ENCODE peak calls at places on chromosomes 11 and 22, in six cellular contexts. J, K, D, F, Q and E are unnamed samples.

GRCh38 chr11:28472904-28473303 is 364.7 kb downstream of the METTL15 start:
- DNase-seq in F (no peak), J (no peak), Q (no peak), K (no peak), D (no peak), E (no peak)

GRCh38 chr11:1966531-1966930 is 19.4 kb downstream of the MRPL23 start:
- DNase-seq in F (no peak), J (no peak), Q (no peak), K (no peak), D (no peak), E (no peak)

GRCh38 chr11:67999704-68000103 is 4.2 kb downstream of the UNC93B1 start:
- DNase-seq in Q (no peak), D (peak), K (no peak), J (peak), F (no peak), E (no peak)

GRCh38 chr11:36469881-36470802 is 39.9 kb downstream of the TRAF6 start:
- DNase-seq in D (no peak), Q (no peak), K (peak), J (no peak), F (no peak), E (no peak)

GRCh38 chr22:42171417-42171816 is 40.8 kb upstream of the CYP2D6 start:
- DNase-seq in K (no peak), D (no peak), J (peak), Q (no peak), F (no peak), E (no peak)

GRCh38 chr22:18012528-18012927 is 11.8 kb downstream of the MICAL3 start:
- DNase-seq in F (no peak), J (no peak), K (peak), Q (peak), D (no peak), E (no peak)

GRCh38 chr22:33204408-33204807 is 146.2 kb upstream of the SYN3 start:
- DNase-seq in Q (no peak), K (no peak), J (no peak), D (no peak), F (no peak), E (no peak)

GRCh38 chr11:111793863-111794262 is 27.7 kb upstream of the PPP2R1B start:
- DNase-seq in K (peak), F (no peak), Q (no peak), J (no peak), D (no peak), E (no peak)

GRCh38 chr11:67312187-67313021 is 9.1 kb downstream of the SSH3 start:
- DNase-seq in J (no peak), D (no peak), Q (peak), K (peak), F (no peak), E (no peak)

GRCh38 chr22:45263790-45264269 is 20.9 kb upstream of the UPK3A start:
- DNase-seq in F (peak), J (peak), Q (peak), K (no peak), D (peak), E (no peak)

GRCh38 chr22:40204331-40205116 is 26.8 kb downstream of the TNRC6B start:
- DNase-seq in J (no peak), D (no peak), K (no peak), Q (no peak), F (no peak), E (no peak)

GRCh38 chr11:57338152-57338551 is at the start of gene P2RX3:
- DNase-seq in D (no peak), Q (no peak), F (no peak), J (no peak), K (no peak), E (no peak)

GRCh38 chr11:115645631-115646271 is 141.5 kb upstream of the CADM1 start:
- DNase-seq in K (no peak), F (peak), J (peak), Q (peak), D (no peak), E (no peak)

GRCh38 chr11:19084661-19085315 is 24.3 kb upstream of the MRGPRX2 start:
- DNase-seq in Q (no peak), D (no peak), J (no peak), F (no peak), K (peak), E (no peak)

GRCh38 chr22:25902402-25902801 is 160.4 kb downstream of the MYO18B start:
- DNase-seq in D (no peak), F (no peak), J (no peak), K (no peak), Q (no peak), E (no peak)

GRCh38 chr11:119148855-119149370 is at the start of gene ABCG4:
- DNase-seq in K (peak), F (peak), Q (no peak), J (peak), D (no peak), E (no peak)

GRCh38 chr22:23831781-23832180 is 7.0 kb downstream of the DERL3 start:
- DNase-seq in K (no peak), F (no peak), D (no peak), Q (no peak), J (no peak), E (no peak)

GRCh38 chr11:119423459-119424254 is 685 bp upstream of the THY1 start:
- DNase-seq in D (no peak), Q (no peak), F (no peak), K (no peak), J (no peak), E (no peak)

GRCh38 chr11:12331239-12331874 is 46.0 kb upstream of the PARVA start:
- DNase-seq in Q (peak), K (peak), D (peak), J (peak), F (peak), E (peak)

GRCh38 chr22:48660795-48661740 is 1166.6 kb downstream of the BRD1 start:
- DNase-seq in Q (no peak), J (no peak), D (no peak), F (no peak), K (no peak), E (no peak)

GRCh38 chr11:69144719-69145365 is 10.9 kb upstream of the SMIM38 start:
- DNase-seq in K (no peak), D (no peak), F (no peak), J (no peak), Q (no peak), E (no peak)

GRCh38 chr11:1749787-1750351 is 526 bp downstream of the IFITM10 start:
- DNase-seq in Q (no peak), F (no peak), D (no peak), J (peak), K (peak), E (no peak)

GRCh38 chr11:78039391-78039918 is 16.4 kb upstream of the KCTD14 start:
- DNase-seq in F (no peak), Q (no peak), J (no peak), K (no peak), D (no peak), E (no peak)

GRCh38 chr11:132610791-132611190 is 921.5 kb downstream of the OPCML start:
- DNase-seq in D (no peak), Q (no peak), J (no peak), K (no peak), F (no peak), E (no peak)

GRCh38 chr11:121415861-121416260 is 36.3 kb upstream of the SORL1 start:
- DNase-seq in J (no peak), K (peak), Q (peak), F (no peak), D (no peak), E (no peak)

GRCh38 chr22:35590634-35591295 is 26.4 kb downstream of the MB start:
- DNase-seq in F (no peak), Q (peak), K (no peak), J (no peak), D (no peak), E (no peak)

GRCh38 chr11:117066959-117067358 is 31.3 kb downstream of the SIK3 start:
- DNase-seq in Q (no peak), D (no peak), J (no peak), K (no peak), F (no peak), E (no peak)

GRCh38 chr11:46381046-46381835 is at the start of gene MDK:
- DNase-seq in J (peak), F (peak), Q (no peak), K (no peak), D (no peak), E (no peak)

GRCh38 chr11:17504330-17505107 is 27.9 kb upstream of the ABCC8 start:
- DNase-seq in Q (peak), D (peak), J (peak), K (peak), F (peak), E (peak)

GRCh38 chr11:104799251-104799650 is 99.0 kb downstream of the CASP12 start:
- DNase-seq in D (peak), F (no peak), Q (no peak), J (no peak), K (no peak), E (no peak)

GRCh38 chr11:130217632-130218031 is 58.0 kb downstream of the ST14 start:
- DNase-seq in F (no peak), Q (no peak), D (no peak), J (peak), K (no peak), E (no peak)

GRCh38 chr11:102431404-102431803 is 21.2 kb downstream of the TMEM123 start:
- DNase-seq in F (no peak), D (no peak), Q (no peak), K (no peak), J (no peak), E (no peak)

GRCh38 chr11:10317281-10317755 is 12.4 kb downstream of the ADM start:
- DNase-seq in K (no peak), Q (no peak), D (peak), J (no peak), F (peak), E (no peak)

GRCh38 chr11:134196756-134197155 is 27.0 kb downstream of the NCAPD3 start:
- DNase-seq in D (no peak), F (no peak), Q (no peak), J (no peak), K (no peak), E (no peak)

GRCh38 chr22:42637555-42637954 is 2.8 kb downstream of the ATP5MGL start:
- DNase-seq in F (no peak), J (peak), Q (no peak), K (no peak), D (no peak), E (no peak)

GRCh38 chr22:49884075-49884474 is 30.4 kb downstream of the ZBED4 start:
- DNase-seq in K (no peak), J (no peak), F (no peak), D (no peak), Q (no peak), E (no peak)

GRCh38 chr11:90134420-90135003 is at the start of gene NAALAD2:
- DNase-seq in J (peak), Q (no peak), D (peak), F (peak), K (no peak), E (no peak)

GRCh38 chr11:129681344-129682114 is 134.1 kb upstream of the TMEM45B start:
- DNase-seq in D (no peak), F (no peak), Q (no peak), K (no peak), J (no peak), E (peak)

DNA sequence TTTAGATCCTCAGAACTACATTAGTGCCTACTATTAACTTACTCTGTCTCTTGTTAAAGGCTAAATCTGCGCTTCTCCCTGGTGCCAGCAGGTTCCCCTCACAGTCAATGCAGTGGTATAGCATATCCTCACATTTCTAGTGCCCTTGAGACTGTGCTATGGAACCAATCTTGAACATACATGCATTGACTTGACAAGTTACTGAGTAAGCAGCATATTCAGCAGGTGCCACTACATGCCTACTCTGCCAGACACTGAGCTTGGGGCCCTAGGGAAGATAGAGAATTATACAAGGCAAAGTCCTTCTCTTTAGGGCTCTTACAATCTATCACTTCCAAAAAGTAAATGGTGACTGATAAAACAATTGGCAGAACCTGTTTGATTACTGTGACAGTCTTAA is 3.2 kb downstream of the FUT4 start:
- DNase-seq in K (peak), F (peak), Q (no peak), J (no peak), D (no peak), E (no peak)
- H3K4me3 ChIP-seq in K (peak), F (peak), Q (peak), J (no peak), D (no peak), E (no peak)

DNA sequence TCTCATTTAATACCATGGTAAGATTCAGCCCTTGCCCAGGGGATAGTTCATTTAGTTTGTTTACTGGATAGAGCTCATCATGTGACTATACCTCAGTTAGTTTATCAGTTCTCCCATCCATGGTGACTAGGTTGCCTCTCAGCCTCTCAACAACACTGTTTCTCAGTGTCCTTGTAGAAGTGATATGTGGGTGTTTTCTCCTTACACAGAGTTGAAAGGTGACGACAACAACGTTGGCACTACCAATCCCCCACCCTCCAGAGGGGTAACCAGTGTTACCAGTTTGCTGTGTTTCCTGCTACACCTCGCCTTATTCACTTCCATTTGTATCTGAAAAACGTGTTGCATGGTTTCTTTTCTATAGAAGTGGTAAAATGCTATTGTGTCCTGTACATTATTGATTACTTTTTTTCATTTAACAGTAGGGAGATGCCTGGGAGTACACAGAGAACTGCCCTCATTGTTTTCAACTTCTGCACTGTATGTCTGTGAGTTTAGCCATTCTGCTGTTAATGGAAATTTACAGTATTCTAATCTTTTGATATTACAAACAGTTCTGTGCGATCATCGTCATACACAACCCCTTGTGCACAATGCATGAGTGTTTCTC is 11.6 kb downstream of the NEAT1 start:
- DNase-seq in K (no peak), F (no peak), Q (no peak), D (no peak), J (no peak), E (no peak)
- H3K4me3 ChIP-seq in K (no peak), F (no peak), Q (no peak), D (no peak), J (no peak), E (no peak)

GRCh38 chr11:76796511-76797203 is 13.5 kb downstream of the TSKU start:
- DNase-seq in F (no peak), Q (no peak), D (no peak), K (no peak), J (peak), E (no peak)

GRCh38 chr11:76795936-76796441 is 12.8 kb downstream of the TSKU start:
- DNase-seq in D (no peak), J (peak), Q (no peak), F (no peak), K (no peak), E (no peak)

GRCh38 chr11:76793834-76794291 is 10.7 kb downstream of the TSKU start:
- DNase-seq in J (peak), Q (no peak), F (no peak), K (no peak), D (no peak), E (no peak)

GRCh38 chr11:76794371-76795284 is 11.5 kb downstream of the TSKU start:
- DNase-seq in K (no peak), J (peak), D (no peak), Q (no peak), F (no peak), E (no peak)

GRCh38 chr11:76795285-76795935 is 12.3 kb downstream of the TSKU start:
- DNase-seq in D (no peak), J (peak), F (no peak), K (no peak), Q (no peak), E (no peak)
- H3K4me3 ChIP-seq in D (no peak), J (no peak), F (no peak), K (no peak), Q (no peak), E (no peak)

GRCh38 chr22:31084811-31085492 is 3.8 kb downstream of the SMTN start:
- DNase-seq in K (no peak), F (peak), D (peak), Q (no peak), J (peak), E (peak)

GRCh38 chr22:31083923-31084810 is 3.0 kb downstream of the SMTN start:
- DNase-seq in F (no peak), K (no peak), D (peak), Q (no peak), J (peak), E (no peak)

GRCh38 chr22:31081963-31082605 is 966 bp downstream of the SMTN start:
- DNase-seq in Q (peak), D (no peak), J (peak), F (no peak), K (peak), E (no peak)

GRCh38 chr22:31082606-31083376 is 1.7 kb downstream of the SMTN start:
- DNase-seq in K (peak), F (peak), D (peak), J (peak), Q (no peak), E (peak)

DNA sequence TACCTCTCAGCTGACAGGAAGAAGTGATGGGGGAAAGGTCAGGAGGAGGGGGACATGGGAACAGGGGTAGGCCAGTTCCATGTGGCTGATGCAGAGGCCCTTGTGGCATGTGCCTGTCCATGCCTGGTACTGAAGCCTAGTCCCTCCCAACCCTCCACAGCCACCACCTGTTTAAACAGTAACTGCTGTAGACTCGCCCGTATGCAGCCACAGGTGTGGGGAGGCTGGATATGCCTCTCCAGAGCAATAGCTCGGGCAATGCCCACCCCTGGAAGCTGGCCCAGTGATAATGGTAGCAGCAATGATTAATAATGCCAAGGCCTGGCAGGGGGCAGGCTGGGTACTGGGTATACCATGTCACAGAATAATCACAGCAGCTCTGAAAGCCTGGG is 2.3 kb downstream of the SMTN start:
- DNase-seq in Q (no peak), D (no peak), J (peak), F (no peak), K (no peak), E (no peak)
- H3K4me3 ChIP-seq in Q (no peak), D (peak), J (no peak), F (peak), K (peak), E (no peak)